ENCODE peak calls at places on chromosomes 12 and 14, in eight cellular contexts. N is pancreas, X is A549, H is cardiac muscle cell, P is OCI-LY7, F is upper lobe of right lung, K is mucosa of descending colon, M is transverse colon. R is an unnamed sample. For H3K4me1, the result is how much of the 10 kb centered on the place peaks cover.

GRCh38 chr14:94383777-94384176 is 4.6 kb downstream of the SERPINA1 start:
- DNase-seq in K (no peak), P (no peak), H (no peak), F (no peak), N (no peak), X (no peak), M (no peak), R (no peak)

GRCh38 chr12:4030938-4031702 is 157.9 kb upstream of the PARP11 start:
- DNase-seq in N (peak), P (no peak), M (peak), X (peak), F (peak), H (peak), K (peak), R (peak)

GRCh38 chr12:116885496-116885895 is 4.3 kb upstream of the HRK start:
- DNase-seq in H (peak), N (no peak), X (no peak), K (no peak), F (no peak), P (peak), M (no peak), R (no peak)

GRCh38 chr12:74539765-74540526 is 2.3 kb downstream of the ATXN7L3B start:
- DNase-seq in X (no peak), H (peak), K (no peak), P (peak), F (no peak), M (no peak), N (no peak), R (no peak)

GRCh38 chr12:31524791-31525495 is 66.0 kb downstream of the DENND5B start:
- DNase-seq in F (no peak), N (no peak), K (no peak), H (peak), X (no peak), M (no peak), P (no peak), R (no peak)

GRCh38 chr14:37591311-37591940 is 3.6 kb downstream of the FOXA1 start:
- DNase-seq in X (no peak), M (peak), F (peak), N (no peak), K (peak), P (no peak), H (no peak), R (no peak)

GRCh38 chr14:80764496-80764895 is 177.0 kb downstream of the CEP128 start:
- DNase-seq in P (no peak), M (no peak), X (no peak), N (no peak), H (no peak), F (no peak), K (no peak), R (no peak)

GRCh38 chr12:42873401-42873800 is 283.9 kb upstream of the PRICKLE1 start:
- DNase-seq in X (no peak), K (no peak), F (no peak), M (no peak), N (no peak), P (no peak), H (peak), R (no peak)

GRCh38 chr14:73754911-73755360 is 40.8 kb upstream of the PNMA1 start:
- DNase-seq in N (no peak), H (peak), K (peak), F (no peak), X (no peak), M (peak), P (no peak), R (peak)

GRCh38 chr14:86799244-86799647 is 1193.7 kb downstream of the GALC start:
- DNase-seq in K (no peak), N (no peak), F (no peak), M (no peak), H (peak), P (no peak), X (no peak), R (peak)

GRCh38 chr12:24901975-24902461 is 46.9 kb downstream of the BCAT1 start:
- DNase-seq in K (no peak), P (no peak), M (no peak), H (no peak), X (no peak), N (no peak), F (no peak), R (no peak)

GRCh38 chr14:102675396-102675795 is 82.9 kb downstream of the RCOR1 start:
- DNase-seq in M (no peak), H (no peak), F (no peak), N (no peak), K (no peak), P (no peak), X (no peak), R (no peak)

GRCh38 chr12:69623970-69624369 is 13.3 kb upstream of the LRRC10 start:
- DNase-seq in F (peak), N (peak), P (no peak), K (no peak), M (no peak), X (no peak), H (peak), R (peak)

GRCh38 chr12:89185889-89186288 is 166.4 kb downstream of the DUSP6 start:
- DNase-seq in X (no peak), H (no peak), K (no peak), F (no peak), N (no peak), M (no peak), P (no peak), R (no peak)

GRCh38 chr14:91754819-91755218 is 22.9 kb upstream of the CATSPERB start:
- DNase-seq in F (no peak), H (no peak), K (no peak), N (peak), P (no peak), M (peak), X (no peak), R (no peak)

GRCh38 chr12:49322367-49322707 is 718 bp upstream of the TROAP start:
- DNase-seq in K (no peak), F (no peak), X (no peak), N (no peak), P (no peak), H (no peak), M (no peak), R (no peak)

GRCh38 chr12:99935608-99936007 is 49.1 kb downstream of the ANKS1B start:
- DNase-seq in M (no peak), H (no peak), X (no peak), N (no peak), K (no peak), P (no peak), F (no peak), R (no peak)

GRCh38 chr14:97878206-97878605 is 1081.0 kb downstream of the VRK1 start:
- DNase-seq in N (no peak), H (no peak), F (no peak), K (no peak), P (no peak), X (no peak), M (no peak), R (no peak)

GRCh38 chr12:98446716-98447115 is 68.7 kb upstream of the TMPO start:
- DNase-seq in X (no peak), H (peak), N (no peak), P (no peak), M (no peak), F (no peak), K (no peak), R (no peak)

GRCh38 chr12:124938606-124939427 is 24.4 kb upstream of the UBC start:
- DNase-seq in M (peak), K (peak), P (peak), N (peak), H (peak), F (peak), X (no peak), R (peak)

GRCh38 chr12:101695698-101696097 is 1.7 kb upstream of the CHPT1 start:
- DNase-seq in M (no peak), N (no peak), P (no peak), K (no peak), F (no peak), X (no peak), H (no peak), R (no peak)

GRCh38 chr14:36059531-36059930 is 117.0 kb downstream of the PTCSC3 start:
- DNase-seq in H (no peak), X (no peak), K (no peak), P (no peak), N (no peak), M (no peak), F (no peak), R (no peak)

GRCh38 chr12:130049666-130050065 is 112.6 kb upstream of the FZD10 start:
- DNase-seq in M (no peak), P (no peak), K (no peak), H (no peak), X (no peak), F (peak), N (no peak), R (no peak)

GRCh38 chr14:59358105-59358504 is 107.1 kb downstream of the GPR135 start:
- DNase-seq in H (peak), M (no peak), F (no peak), K (no peak), X (peak), N (no peak), P (no peak), R (peak)

GRCh38 chr12:113092478-113093408 is 36.2 kb downstream of the DTX1 start:
- DNase-seq in X (peak), M (peak), N (no peak), K (peak), P (peak), H (peak), F (peak), R (no peak)

GRCh38 chr14:75022655-75023054 is 19.9 kb downstream of the EIF2B2 start:
- DNase-seq in F (no peak), H (no peak), N (no peak), M (no peak), K (no peak), X (peak), P (peak), R (no peak)

GRCh38 chr12:25801621-25802243 is 156.8 kb upstream of the RASSF8 start:
- DNase-seq in N (no peak), X (no peak), M (no peak), F (no peak), H (no peak), P (no peak), K (no peak), R (no peak)

GRCh38 chr14:62661818-62662217 is 383.4 kb downstream of the KCNH5 start:
- DNase-seq in N (no peak), P (no peak), H (peak), K (no peak), M (no peak), F (no peak), X (no peak), R (no peak)

GRCh38 chr14:70888151-70888499 is 19.1 kb upstream of the PCNX1 start:
- DNase-seq in H (no peak), K (no peak), P (no peak), M (no peak), F (no peak), N (no peak), X (no peak), R (no peak)
- TF ChIP-seq CTCF in H (peak), K (no peak), P (peak), M (no peak), F (no peak), N (no peak), X (no peak), R (no peak)

DNA sequence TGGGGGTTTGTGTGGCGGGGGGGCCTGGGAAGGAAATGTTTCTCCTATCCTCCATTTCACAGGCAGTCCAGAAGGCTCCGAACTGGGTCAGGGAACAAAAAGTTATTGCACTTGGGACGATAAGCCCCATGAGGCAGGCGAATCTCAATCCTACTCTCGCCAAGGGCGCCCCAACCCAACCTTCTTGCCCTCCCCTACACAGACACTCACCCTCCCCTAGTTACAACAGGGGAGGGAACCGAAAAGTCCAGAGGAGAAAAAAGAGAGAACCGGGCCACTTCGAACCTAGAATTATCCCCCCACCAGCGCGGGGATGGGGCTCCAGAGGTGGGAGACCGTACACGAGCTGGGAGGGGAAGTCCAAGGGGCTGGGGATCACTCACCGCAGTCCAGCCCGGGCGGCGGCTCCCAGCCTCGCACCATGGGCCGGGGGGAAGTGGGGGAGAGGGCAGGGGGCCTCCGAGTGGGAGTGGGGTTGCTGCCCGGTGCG is 357 bp downstream of the HOMEZ start:
- DNase-seq in H (no peak), N (no peak), K (no peak), F (peak), X (peak), P (no peak), M (peak), R (no peak)
- H3K4me3 ChIP-seq in H (peak), N (peak), K (peak), F (peak), X (peak), P (peak), M (peak), R (peak)

GRCh38 chr12:114658002-114658441 is 26.0 kb downstream of the TBX3 start:
- DNase-seq in X (no peak), H (no peak), K (no peak), N (no peak), P (no peak), F (no peak), M (no peak), R (no peak)
- H3K4me1 ChIP-seq in X (half or more), H (under half), K (under half), N (under half), P (under half), F (under half), M (under half), R (under half)

DNA sequence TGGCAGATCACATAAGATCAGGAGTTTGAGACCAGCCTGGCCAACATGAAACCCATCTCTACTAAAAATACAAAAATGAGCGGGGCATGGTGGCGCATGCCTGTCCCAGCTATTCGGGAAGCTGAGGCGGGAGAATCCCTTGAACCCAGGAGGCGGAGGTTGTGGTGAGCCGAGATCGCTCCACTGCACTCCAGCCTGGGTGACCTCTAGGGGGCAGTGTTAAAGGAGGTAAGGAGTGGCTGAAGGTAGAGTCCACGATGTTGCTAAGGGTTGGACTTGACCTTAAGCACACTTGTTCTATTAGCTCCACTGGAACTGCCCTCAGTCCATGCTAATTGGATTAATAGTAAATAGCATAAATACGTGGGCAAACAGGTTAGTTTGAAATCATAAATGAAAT is 62.4 kb upstream of the PSMC1 start:
- DNase-seq in H (no peak), M (no peak), P (peak), N (no peak), F (no peak), X (no peak), K (no peak), R (no peak)
- TF ChIP-seq CTCF in H (peak), M (no peak), P (peak), N (no peak), F (peak), X (peak), K (no peak), R (no peak)

DNA sequence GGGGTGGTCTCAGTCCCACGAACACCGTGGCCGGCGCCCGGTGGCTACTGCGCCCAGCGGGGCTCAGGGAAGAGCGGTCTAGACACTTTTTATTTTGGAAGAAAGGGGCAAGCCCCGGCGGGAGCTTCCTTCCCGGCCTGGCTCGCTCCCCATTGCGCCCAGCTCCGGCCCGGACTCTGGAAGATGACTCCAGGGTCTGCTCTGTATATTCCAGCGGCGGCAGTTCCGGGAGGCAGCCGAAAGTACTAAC is 225.1 kb upstream of the CRY1 start:
- DNase-seq in X (no peak), K (no peak), N (no peak), M (no peak), P (no peak), H (no peak), F (no peak), R (no peak)
- H3K4me3 ChIP-seq in X (peak), K (peak), N (peak), M (peak), P (no peak), H (peak), F (peak), R (no peak)

GRCh38 chr12:131903270-131904255 is 9.1 kb downstream of the ULK1 start:
- DNase-seq in X (no peak), N (no peak), P (no peak), K (peak), M (no peak), F (no peak), H (no peak), R (no peak)
- H3K4me1 ChIP-seq in X (under half), N (under half), P (under half), K (under half), M (under half), F (under half), H (under half), R (under half)

R was measured in adrenal gland.